ENCODE peak calls at places on chromosomes 1 and 21, in seven cellular contexts. T is endothelial cell of umbilical vein, V is NCI-H2029, W is iris pigment epithelial cell, D is fibroblast of mammary gland, C is HFFc6, H is HT1080. E is an unnamed sample.

GRCh38 chr1:181587870-181588438 is 104.6 kb downstream of the CACNA1E start:
- DNase-seq in H (peak), T (no peak), D (no peak), V (no peak), C (no peak), W (no peak), E (no peak)

GRCh38 chr1:152842556-152842955 is at the start of gene LCE6A:
- DNase-seq in V (no peak), W (no peak), D (no peak), H (no peak), T (no peak), C (no peak), E (no peak)

GRCh38 chr1:184387871-184388670 is 1.2 kb downstream of the C1orf21 start:
- DNase-seq in W (peak), T (peak), C (peak), V (no peak), H (peak), D (peak), E (peak)

GRCh38 chr1:218592688-218593087 is 247.6 kb downstream of the TGFB2 start:
- DNase-seq in T (peak), W (peak), H (peak), D (no peak), V (no peak), C (peak), E (no peak)

GRCh38 chr1:30920827-30921226 is 12.3 kb upstream of the SDC3 start:
- DNase-seq in T (no peak), H (no peak), V (no peak), D (peak), C (no peak), W (peak), E (no peak)

GRCh38 chr21:29297483-29298347 is 1.0 kb upstream of the BACH1 start:
- DNase-seq in T (no peak), D (no peak), W (no peak), V (no peak), C (no peak), H (no peak), E (no peak)

GRCh38 chr1:149962039-149962647 is 25.5 kb upstream of the MTMR11 start:
- DNase-seq in H (peak), V (peak), W (peak), C (peak), T (peak), D (peak), E (no peak)

GRCh38 chr1:20586939-20587638 is 1.8 kb upstream of the CDA start:
- DNase-seq in V (no peak), C (no peak), H (no peak), D (peak), T (no peak), W (no peak), E (peak)

GRCh38 chr1:161020573-161021167 is at the start of gene F11R:
- DNase-seq in C (no peak), V (peak), D (no peak), T (peak), W (no peak), H (no peak), E (no peak)

GRCh38 chr1:61259379-61260148 is 177.2 kb downstream of the NFIA start:
- DNase-seq in H (no peak), C (no peak), V (no peak), W (peak), D (peak), T (no peak), E (no peak)

GRCh38 chr21:45709127-45709526 is 65.6 kb downstream of the PCBP3 start:
- DNase-seq in H (no peak), T (no peak), C (no peak), V (no peak), D (peak), W (peak), E (no peak)

GRCh38 chr1:21338568-21339401 is 48.5 kb upstream of the ECE1 start:
- DNase-seq in C (no peak), H (peak), V (peak), D (peak), W (peak), T (peak), E (peak)

GRCh38 chr1:110746644-110747259 is 72.0 kb upstream of the KCNA3 start:
- DNase-seq in C (peak), V (no peak), D (peak), H (peak), W (peak), T (peak), E (no peak)

GRCh38 chr1:206782448-206782847 is 10.2 kb upstream of the IL10 start:
- DNase-seq in D (no peak), V (no peak), C (no peak), W (no peak), T (no peak), H (no peak), E (no peak)

GRCh38 chr21:46027855-46028493 is 46.4 kb downstream of the COL6A1 start:
- DNase-seq in V (no peak), W (peak), H (no peak), T (no peak), D (peak), C (no peak), E (peak)

GRCh38 chr1:205343431-205344009 is 13.2 kb downstream of the KLHDC8A start:
- DNase-seq in D (no peak), W (no peak), V (no peak), H (no peak), T (no peak), C (no peak), E (no peak)